ENCODE peak calls at places on chromosomes 13 and 19, in seven cellular contexts. One of them, this sample, is unnamed.

GRCh38 chr19:50723069-50723468 is at the start of gene CLEC11A:
- DNase-seq in NCI-H2081: no peak
- DNase-seq in fibroblast of the aortic adventitia: peak
- DNase-seq in left ventricle myocardium superior: peak
- DNase-seq in AG09309: peak
- DNase-seq in tibial nerve: peak
- DNase-seq in esophagus squamous epithelium: no peak
- DNase-seq in this sample: no peak

GRCh38 chr19:6226012-6226411 is 53.8 kb downstream of the MLLT1 start:
- DNase-seq in NCI-H2081: no peak
- DNase-seq in fibroblast of the aortic adventitia: no peak
- DNase-seq in left ventricle myocardium superior: no peak
- DNase-seq in AG09309: no peak
- DNase-seq in tibial nerve: no peak
- DNase-seq in esophagus squamous epithelium: no peak
- DNase-seq in this sample: no peak

GRCh38 chr19:34232566-34233481 is 21.5 kb upstream of the GARRE1 start:
- DNase-seq in NCI-H2081: no peak
- DNase-seq in fibroblast of the aortic adventitia: peak
- DNase-seq in left ventricle myocardium superior: peak
- DNase-seq in AG09309: peak
- DNase-seq in tibial nerve: peak
- DNase-seq in esophagus squamous epithelium: no peak
- DNase-seq in this sample: peak

GRCh38 chr19:12202250-12202649 is 39.4 kb downstream of the ZNF136 start:
- DNase-seq in NCI-H2081: no peak
- DNase-seq in fibroblast of the aortic adventitia: no peak
- DNase-seq in left ventricle myocardium superior: peak
- DNase-seq in AG09309: no peak
- DNase-seq in tibial nerve: no peak
- DNase-seq in esophagus squamous epithelium: no peak
- DNase-seq in this sample: no peak

GRCh38 chr19:42253245-42254082 is 1.5 kb downstream of the ERF start:
- DNase-seq in NCI-H2081: no peak
- DNase-seq in fibroblast of the aortic adventitia: no peak
- DNase-seq in left ventricle myocardium superior: peak
- DNase-seq in AG09309: no peak
- DNase-seq in tibial nerve: peak
- DNase-seq in esophagus squamous epithelium: no peak
- DNase-seq in this sample: peak

GRCh38 chr19:441213-441823 is 19.5 kb downstream of the SHC2 start:
- DNase-seq in NCI-H2081: no peak
- DNase-seq in fibroblast of the aortic adventitia: no peak
- DNase-seq in left ventricle myocardium superior: no peak
- DNase-seq in AG09309: no peak
- DNase-seq in tibial nerve: no peak
- DNase-seq in esophagus squamous epithelium: no peak
- DNase-seq in this sample: no peak

GRCh38 chr13:41960700-41961697 is at the start of gene VWA8:
- DNase-seq in NCI-H2081: peak
- DNase-seq in fibroblast of the aortic adventitia: peak
- DNase-seq in left ventricle myocardium superior: peak
- DNase-seq in AG09309: no peak
- DNase-seq in tibial nerve: peak
- DNase-seq in esophagus squamous epithelium: no peak
- DNase-seq in this sample: peak

GRCh38 chr19:58021541-58022282 is 12.1 kb upstream of the ZSCAN1 start:
- DNase-seq in NCI-H2081: peak
- DNase-seq in fibroblast of the aortic adventitia: peak
- DNase-seq in left ventricle myocardium superior: no peak
- DNase-seq in AG09309: peak
- DNase-seq in tibial nerve: peak
- DNase-seq in esophagus squamous epithelium: no peak
- DNase-seq in this sample: peak

GRCh38 chr19:18416778-18417249 is 2.4 kb upstream of the SSBP4 start:
- DNase-seq in NCI-H2081: peak
- DNase-seq in fibroblast of the aortic adventitia: peak
- DNase-seq in left ventricle myocardium superior: peak
- DNase-seq in AG09309: no peak
- DNase-seq in tibial nerve: peak
- DNase-seq in esophagus squamous epithelium: no peak
- DNase-seq in this sample: peak

GRCh38 chr19:10692673-10693264 is 8.5 kb upstream of the QTRT1 start:
- DNase-seq in NCI-H2081: no peak
- DNase-seq in fibroblast of the aortic adventitia: no peak
- DNase-seq in left ventricle myocardium superior: no peak
- DNase-seq in AG09309: no peak
- DNase-seq in tibial nerve: no peak
- DNase-seq in esophagus squamous epithelium: no peak
- DNase-seq in this sample: no peak

GRCh38 chr19:1080360-1081161 is 13.6 kb downstream of the ARHGAP45 start:
- DNase-seq in NCI-H2081: no peak
- DNase-seq in fibroblast of the aortic adventitia: no peak
- DNase-seq in left ventricle myocardium superior: no peak
- DNase-seq in AG09309: no peak
- DNase-seq in tibial nerve: no peak
- DNase-seq in esophagus squamous epithelium: no peak
- DNase-seq in this sample: no peak

GRCh38 chr19:38082256-38083118 is 141.5 kb downstream of the DPF1 start:
- DNase-seq in NCI-H2081: no peak
- DNase-seq in fibroblast of the aortic adventitia: no peak
- DNase-seq in left ventricle myocardium superior: no peak
- DNase-seq in AG09309: no peak
- DNase-seq in tibial nerve: no peak
- DNase-seq in esophagus squamous epithelium: no peak
- DNase-seq in this sample: no peak

GRCh38 chr19:28313633-28314032 is 899.3 kb downstream of the UQCRFS1 start:
- DNase-seq in NCI-H2081: no peak
- DNase-seq in fibroblast of the aortic adventitia: peak
- DNase-seq in left ventricle myocardium superior: peak
- DNase-seq in AG09309: peak
- DNase-seq in tibial nerve: peak
- DNase-seq in esophagus squamous epithelium: no peak
- DNase-seq in this sample: no peak

GRCh38 chr19:5265260-5265659 is 75.4 kb downstream of the PTPRS start:
- DNase-seq in NCI-H2081: no peak
- DNase-seq in fibroblast of the aortic adventitia: no peak
- DNase-seq in left ventricle myocardium superior: no peak
- DNase-seq in AG09309: no peak
- DNase-seq in tibial nerve: no peak
- DNase-seq in esophagus squamous epithelium: no peak
- DNase-seq in this sample: no peak

GRCh38 chr19:14408641-14409120 is 10.5 kb downstream of the DDX39A start:
- DNase-seq in NCI-H2081: no peak
- DNase-seq in fibroblast of the aortic adventitia: peak
- DNase-seq in left ventricle myocardium superior: no peak
- DNase-seq in AG09309: no peak
- DNase-seq in tibial nerve: no peak
- DNase-seq in esophagus squamous epithelium: no peak
- DNase-seq in this sample: no peak

GRCh38 chr19:1051791-1052190 is 11.9 kb downstream of the ABCA7 start:
- DNase-seq in NCI-H2081: no peak
- DNase-seq in fibroblast of the aortic adventitia: no peak
- DNase-seq in left ventricle myocardium superior: no peak
- DNase-seq in AG09309: no peak
- DNase-seq in tibial nerve: no peak
- DNase-seq in esophagus squamous epithelium: no peak
- DNase-seq in this sample: no peak

GRCh38 chr13:92547256-92547655 is 679.4 kb upstream of the GPC6 start:
- DNase-seq in NCI-H2081: no peak
- DNase-seq in fibroblast of the aortic adventitia: peak
- DNase-seq in left ventricle myocardium superior: no peak
- DNase-seq in AG09309: no peak
- DNase-seq in tibial nerve: no peak
- DNase-seq in esophagus squamous epithelium: no peak
- DNase-seq in this sample: no peak

GRCh38 chr13:28503182-28503980 is 8.5 kb upstream of the FLT1 start:
- DNase-seq in NCI-H2081: no peak
- DNase-seq in fibroblast of the aortic adventitia: no peak
- DNase-seq in left ventricle myocardium superior: no peak
- DNase-seq in AG09309: no peak
- DNase-seq in tibial nerve: no peak
- DNase-seq in esophagus squamous epithelium: no peak
- DNase-seq in this sample: no peak

GRCh38 chr13:35470671-35471465 is 5.6 kb downstream of the MAB21L1 start:
- DNase-seq in NCI-H2081: no peak
- DNase-seq in fibroblast of the aortic adventitia: peak
- DNase-seq in left ventricle myocardium superior: peak
- DNase-seq in AG09309: no peak
- DNase-seq in tibial nerve: peak
- DNase-seq in esophagus squamous epithelium: no peak
- DNase-seq in this sample: peak

GRCh38 chr19:19042732-19043274 is 9.4 kb downstream of the ARMC6 start:
- DNase-seq in NCI-H2081: no peak
- DNase-seq in fibroblast of the aortic adventitia: no peak
- DNase-seq in left ventricle myocardium superior: no peak
- DNase-seq in AG09309: no peak
- DNase-seq in tibial nerve: no peak
- DNase-seq in esophagus squamous epithelium: no peak
- DNase-seq in this sample: no peak

GRCh38 chr13:27636624-27637288 is 15.1 kb downstream of the POLR1D start:
- DNase-seq in NCI-H2081: peak
- DNase-seq in fibroblast of the aortic adventitia: peak
- DNase-seq in left ventricle myocardium superior: no peak
- DNase-seq in AG09309: no peak
- DNase-seq in tibial nerve: no peak
- DNase-seq in esophagus squamous epithelium: no peak
- DNase-seq in this sample: no peak

GRCh38 chr19:16078759-16079707 is 2.7 kb downstream of the TPM4 start:
- DNase-seq in NCI-H2081: peak
- DNase-seq in fibroblast of the aortic adventitia: peak
- DNase-seq in left ventricle myocardium superior: peak
- DNase-seq in AG09309: peak
- DNase-seq in tibial nerve: peak
- DNase-seq in esophagus squamous epithelium: no peak
- DNase-seq in this sample: peak